ENCODE peak calls at places on chromosomes 7 and 10, in six cellular contexts. One of them, this sample, is unnamed.

GRCh38 chr10:103188853-103189252 is 4.2 kb downstream of the NT5C2 start:
- DNase-seq in adrenal gland: no peak
- DNase-seq in lower leg skin: no peak
- DNase-seq in stomach: no peak
- DNase-seq in heart left ventricle: no peak
- DNase-seq in NB4: no peak
- DNase-seq in this sample: no peak

GRCh38 chr10:131868436-131868835 is 32.4 kb upstream of the PPP2R2D start:
- DNase-seq in stomach: no peak
- DNase-seq in lower leg skin: no peak
- DNase-seq in heart left ventricle: no peak
- DNase-seq in NB4: no peak
- DNase-seq in adrenal gland: no peak
- DNase-seq in this sample: no peak

GRCh38 chr10:128095023-128095752 is 31.0 kb downstream of the MKI67 start:
- DNase-seq in NB4: peak
- DNase-seq in adrenal gland: no peak
- DNase-seq in heart left ventricle: no peak
- DNase-seq in lower leg skin: peak
- DNase-seq in stomach: no peak
- DNase-seq in this sample: peak

GRCh38 chr7:79176859-79177477 is 276.5 kb downstream of the MAGI2 start:
- DNase-seq in lower leg skin: no peak
- DNase-seq in NB4: peak
- DNase-seq in adrenal gland: peak
- DNase-seq in stomach: no peak
- DNase-seq in heart left ventricle: no peak
- DNase-seq in this sample: peak

GRCh38 chr10:405648-406047 is 270.4 kb downstream of the ZMYND11 start:
- DNase-seq in adrenal gland: no peak
- DNase-seq in stomach: no peak
- DNase-seq in heart left ventricle: no peak
- DNase-seq in NB4: no peak
- DNase-seq in lower leg skin: peak
- DNase-seq in this sample: no peak

GRCh38 chr7:121157341-121157751 is 168.8 kb downstream of the CPED1 start:
- DNase-seq in stomach: no peak
- DNase-seq in NB4: no peak
- DNase-seq in adrenal gland: no peak
- DNase-seq in lower leg skin: no peak
- DNase-seq in heart left ventricle: no peak
- DNase-seq in this sample: no peak

GRCh38 chr7:50685445-50686070 is 97.1 kb downstream of the GRB10 start:
- DNase-seq in heart left ventricle: no peak
- DNase-seq in lower leg skin: no peak
- DNase-seq in adrenal gland: no peak
- DNase-seq in stomach: no peak
- DNase-seq in NB4: no peak
- DNase-seq in this sample: no peak

GRCh38 chr7:91212592-91212991 is 51.6 kb upstream of the FZD1 start:
- DNase-seq in lower leg skin: no peak
- DNase-seq in NB4: no peak
- DNase-seq in adrenal gland: no peak
- DNase-seq in stomach: no peak
- DNase-seq in heart left ventricle: no peak
- DNase-seq in this sample: no peak

GRCh38 chr10:70255329-70256299 is 22.4 kb upstream of the PPA1 start:
- DNase-seq in heart left ventricle: no peak
- DNase-seq in adrenal gland: no peak
- DNase-seq in stomach: no peak
- DNase-seq in NB4: no peak
- DNase-seq in lower leg skin: no peak
- DNase-seq in this sample: no peak

GRCh38 chr10:113979378-113979777 is 64.3 kb upstream of the ADRB1 start:
- DNase-seq in stomach: no peak
- DNase-seq in adrenal gland: no peak
- DNase-seq in heart left ventricle: no peak
- DNase-seq in NB4: no peak
- DNase-seq in lower leg skin: no peak
- DNase-seq in this sample: no peak

GRCh38 chr10:62017141-62017870 is 115.8 kb downstream of the ARID5B start:
- DNase-seq in adrenal gland: no peak
- DNase-seq in heart left ventricle: no peak
- DNase-seq in NB4: no peak
- DNase-seq in lower leg skin: no peak
- DNase-seq in stomach: no peak
- DNase-seq in this sample: no peak

GRCh38 chr10:43396061-43396927 is 12.7 kb downstream of the HNRNPF start:
- DNase-seq in adrenal gland: peak
- DNase-seq in lower leg skin: peak
- DNase-seq in stomach: peak
- DNase-seq in NB4: peak
- DNase-seq in heart left ventricle: peak
- DNase-seq in this sample: peak

GRCh38 chr10:43396928-43397624 is 11.9 kb downstream of the HNRNPF start:
- DNase-seq in adrenal gland: peak
- DNase-seq in stomach: peak
- DNase-seq in lower leg skin: peak
- DNase-seq in NB4: peak
- DNase-seq in heart left ventricle: peak
- DNase-seq in this sample: peak

GRCh38 chr10:43394868-43395267 is 14.1 kb downstream of the HNRNPF start:
- DNase-seq in adrenal gland: no peak
- DNase-seq in lower leg skin: no peak
- DNase-seq in stomach: no peak
- DNase-seq in NB4: no peak
- DNase-seq in heart left ventricle: no peak
- DNase-seq in this sample: no peak

GRCh38 chr10:43393606-43394360 is 15.2 kb downstream of the HNRNPF start:
- DNase-seq in heart left ventricle: no peak
- DNase-seq in NB4: peak
- DNase-seq in lower leg skin: no peak
- DNase-seq in adrenal gland: no peak
- DNase-seq in stomach: no peak
- DNase-seq in this sample: no peak

GRCh38 chr10:43395571-43396060 is 13.4 kb downstream of the HNRNPF start:
- DNase-seq in adrenal gland: no peak
- DNase-seq in heart left ventricle: no peak
- DNase-seq in NB4: no peak
- DNase-seq in stomach: no peak
- DNase-seq in lower leg skin: peak
- DNase-seq in this sample: peak
- TF ChIP-seq POLR2A in adrenal gland: no peak
- TF ChIP-seq POLR2A in heart left ventricle: no peak
- TF ChIP-seq POLR2A in NB4: no peak
- TF ChIP-seq POLR2A in stomach: no peak
- TF ChIP-seq POLR2A in lower leg skin: no peak
- TF ChIP-seq POLR2A in this sample: no peak

GRCh38 chr7:2237109-2237602 is 4.4 kb upstream of the MAD1L1 start:
- DNase-seq in heart left ventricle: peak
- DNase-seq in NB4: peak
- DNase-seq in stomach: peak
- DNase-seq in adrenal gland: peak
- DNase-seq in lower leg skin: no peak
- DNase-seq in this sample: no peak
- TF ChIP-seq POLR2A in heart left ventricle: no peak
- TF ChIP-seq POLR2A in NB4: no peak
- TF ChIP-seq POLR2A in stomach: no peak
- TF ChIP-seq POLR2A in adrenal gland: no peak
- TF ChIP-seq POLR2A in lower leg skin: no peak
- TF ChIP-seq POLR2A in this sample: no peak

GRCh38 chr7:1569833-1570632 is at the start of gene PSMG3:
- DNase-seq in adrenal gland: peak
- DNase-seq in heart left ventricle: peak
- DNase-seq in lower leg skin: peak
- DNase-seq in NB4: peak
- DNase-seq in stomach: peak
- DNase-seq in this sample: peak
- TF ChIP-seq POLR2A in adrenal gland: peak
- TF ChIP-seq POLR2A in heart left ventricle: peak
- TF ChIP-seq POLR2A in lower leg skin: no peak
- TF ChIP-seq POLR2A in NB4: peak
- TF ChIP-seq POLR2A in stomach: no peak
- TF ChIP-seq POLR2A in this sample: peak

DNA sequence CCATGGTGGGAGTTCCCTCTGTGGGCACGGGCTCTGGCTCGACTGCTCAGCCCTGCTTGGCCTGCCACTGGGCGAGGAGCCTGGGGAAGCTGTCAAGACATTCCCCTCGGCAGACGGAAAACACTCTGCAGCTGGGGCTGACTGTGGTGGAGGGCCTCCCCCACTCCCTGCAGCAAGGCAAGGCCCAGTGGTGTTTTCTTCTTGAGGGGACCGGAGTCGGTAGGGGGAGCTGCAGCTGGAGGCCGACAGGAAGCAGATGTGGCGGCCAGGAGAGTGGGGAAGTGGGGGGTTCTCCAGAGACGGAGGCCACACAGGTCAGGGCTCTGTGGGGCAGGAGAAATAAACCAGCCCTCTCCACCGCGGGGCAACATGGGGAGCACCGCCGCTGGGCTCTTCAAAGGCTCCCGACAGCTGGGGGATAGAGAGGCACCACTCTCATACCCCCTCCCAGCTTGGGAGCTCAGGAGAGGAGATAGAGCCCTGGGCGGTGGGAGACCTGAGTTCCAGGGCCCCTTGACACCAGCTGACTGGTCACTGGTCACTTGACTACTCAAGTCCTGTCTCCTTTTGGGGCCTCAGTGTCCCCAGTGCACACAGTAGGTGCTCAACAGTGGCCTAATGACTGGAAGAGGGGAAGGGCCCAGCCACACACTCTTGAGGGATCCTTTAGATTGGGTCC is 43.4 kb downstream of the PPIF start:
- DNase-seq in adrenal gland: peak
- DNase-seq in NB4: no peak
- DNase-seq in heart left ventricle: peak
- DNase-seq in lower leg skin: peak
- DNase-seq in stomach: peak
- DNase-seq in this sample: peak
- TF ChIP-seq POLR2A in adrenal gland: no peak
- TF ChIP-seq POLR2A in NB4: no peak
- TF ChIP-seq POLR2A in heart left ventricle: no peak
- TF ChIP-seq POLR2A in lower leg skin: no peak
- TF ChIP-seq POLR2A in stomach: no peak
- TF ChIP-seq POLR2A in this sample: no peak

GRCh38 chr7:157397751-157398691 is 61.2 kb downstream of the DNAJB6 start:
- DNase-seq in heart left ventricle: peak
- DNase-seq in adrenal gland: no peak
- DNase-seq in stomach: peak
- DNase-seq in lower leg skin: no peak
- DNase-seq in NB4: peak
- DNase-seq in this sample: peak
- TF ChIP-seq POLR2A in heart left ventricle: no peak
- TF ChIP-seq POLR2A in adrenal gland: no peak
- TF ChIP-seq POLR2A in stomach: no peak
- TF ChIP-seq POLR2A in lower leg skin: no peak
- TF ChIP-seq POLR2A in NB4: no peak
- TF ChIP-seq POLR2A in this sample: no peak